ENCODE peak calls at places on chromosomes 1 and 21, in seven cellular contexts. R is stimulated activated CD4-positive, alpha-beta T cell treated with anti-CD3 and anti-CD28 coated beads, Interleukin-2, amount 100 ng/mL, for 24 hours; X is GM03348; U is cardiac septum; M is aorta; L is caudate nucleus; B is iris pigment epithelial cell. H is an unnamed sample.
A peak's percentile ranks its signal among the peaks of the same experiment; 100 is the strongest.

GRCh38 chr1:48644950-48645605 is 131.6 kb downstream of the BEND5 start:
- DNase-seq in M (no peak), X (no peak), R (no peak), U (no peak), B (no peak), L (no peak), H (no peak)

GRCh38 chr1:22208973-22209378 is 66.1 kb upstream of the WNT4 start:
- DNase-seq in B (no peak), R (no peak), U (no peak), M (peak; percentile 62), L (no peak), X (no peak), H (no peak)

GRCh38 chr1:15354580-15354965 is 55.1 kb upstream of the EFHD2 start:
- DNase-seq in U (no peak), M (no peak), X (peak; percentile 51), L (no peak), R (no peak), B (peak; percentile 65), H (no peak)

GRCh38 chr1:200329208-200329882 is 80.5 kb downstream of the ZNF281 start:
- DNase-seq in R (no peak), M (no peak), X (no peak), B (no peak), U (no peak), L (no peak), H (no peak)

GRCh38 chr1:196355206-196355786 is 252.9 kb downstream of the KCNT2 start:
- DNase-seq in U (no peak), X (peak; percentile 20), M (no peak), R (no peak), L (no peak), B (peak; percentile 45), H (no peak)

GRCh38 chr1:43537423-43538142 is 6.9 kb downstream of the PTPRF start:
- DNase-seq in X (no peak), M (peak; percentile 74), R (no peak), L (no peak), B (peak; percentile 34), U (no peak), H (no peak)

GRCh38 chr1:200627548-200628222 is 7.1 kb upstream of the KIF14 start:
- DNase-seq in R (no peak), B (no peak), L (no peak), U (no peak), M (no peak), X (no peak), H (peak; percentile 28)

GRCh38 chr1:33256701-33257387 is 552 bp downstream of the ZNF362 start:
- DNase-seq in X (peak; percentile 75), R (peak; percentile 55), B (peak; percentile 87), U (peak; percentile 80), M (peak; percentile 84), L (no peak), H (peak; percentile 47)

GRCh38 chr1:239140968-239141367 is 245.4 kb upstream of the CHRM3 start:
- DNase-seq in L (no peak), B (no peak), R (no peak), M (no peak), X (no peak), U (no peak), H (no peak)

GRCh38 chr1:78255378-78255777 is 209.6 kb downstream of the GIPC2 start:
- DNase-seq in X (no peak), U (no peak), M (no peak), L (no peak), R (no peak), B (peak; percentile 54), H (no peak)

GRCh38 chr1:98661544-98662353 is at the start of gene SNX7:
- DNase-seq in B (peak; percentile 82), R (peak; percentile 36), L (peak; percentile 49), X (peak; percentile 98), M (peak; percentile 95), U (peak; percentile 83), H (no peak)

GRCh38 chr1:21930629-21931170 is 6.4 kb downstream of the HSPG2 start:
- DNase-seq in B (no peak), U (no peak), L (no peak), M (no peak), R (no peak), X (no peak), H (no peak)

GRCh38 chr1:6962390-6962955 is 177.2 kb downstream of the CAMTA1 start:
- DNase-seq in R (peak; percentile 75), X (no peak), L (no peak), B (no peak), M (no peak), U (no peak), H (no peak)

GRCh38 chr1:54695221-54695620 is 20.4 kb upstream of the TTC4 start:
- DNase-seq in L (no peak), R (no peak), M (no peak), X (no peak), U (no peak), B (no peak), H (no peak)

GRCh38 chr1:175220853-175221547 is 28.4 kb upstream of the KIAA0040 start:
- DNase-seq in B (no peak), R (no peak), U (no peak), X (no peak), L (no peak), M (no peak), H (no peak)

GRCh38 chr1:202240956-202241355 is 47.4 kb downstream of the LGR6 start:
- DNase-seq in B (no peak), U (peak; percentile 55), M (no peak), L (no peak), X (no peak), R (no peak), H (no peak)

GRCh38 chr1:38285807-38286530 is 239.4 kb upstream of the POU3F1 start:
- DNase-seq in B (no peak), M (no peak), L (no peak), R (no peak), U (no peak), X (no peak), H (no peak)

GRCh38 chr1:32221980-32222751 is at the start of the genes EIF3I and TMEM234:
- DNase-seq in M (peak; percentile 97), U (peak; percentile 97), R (peak; percentile 91), B (peak; percentile 92), L (peak; percentile 81), X (peak; percentile 96), H (peak; percentile 88)

GRCh38 chr1:28663871-28664470 is 4.6 kb upstream of the GMEB1 start:
- DNase-seq in R (no peak), U (no peak), M (peak; percentile 36), B (no peak), L (no peak), X (no peak), H (no peak)

GRCh38 chr21:44024895-44025353 is 12.8 kb downstream of the TRAPPC10 start:
- DNase-seq in B (peak; percentile 75), R (no peak), U (no peak), L (peak; percentile 25), X (peak; percentile 72), M (peak; percentile 73), H (no peak)

GRCh38 chr1:37151789-37152188 is 117.5 kb upstream of the GRIK3 start:
- DNase-seq in B (no peak), R (no peak), U (peak; percentile 72), L (no peak), M (no peak), X (no peak), H (no peak)

GRCh38 chr1:27342391-27342777 is 562 bp downstream of the SYTL1 start:
- DNase-seq in L (no peak), B (no peak), R (peak; percentile 48), X (no peak), U (no peak), M (no peak), H (no peak)

H was measured in naive B cell.